ENCODE peak calls at places on chromosomes 11 and 22, in seven cellular contexts. B is Peyer's patch, G is breast epithelium, S is cardiac muscle cell, V is PC-3, Y is uterus, W is GM23338. O is an unnamed sample. For H3K4me1, the result is how much of the 10 kb centered on the place peaks cover.

GRCh38 chr22:35113341-35113740 is 47.4 kb downstream of the ISX start:
- DNase-seq in B (no peak), G (no peak), S (no peak), V (no peak), Y (no peak), W (no peak), O (no peak)

GRCh38 chr11:93895106-93895862 is 44.9 kb upstream of the VSTM5 start:
- DNase-seq in B (no peak), G (no peak), S (peak), V (peak), Y (no peak), W (peak), O (no peak)

GRCh38 chr11:87038235-87038960 is 664 bp downstream of the TMEM135 start:
- DNase-seq in B (no peak), G (no peak), S (no peak), V (peak), Y (no peak), W (no peak), O (no peak)

GRCh38 chr11:62402226-62402625 is 16.6 kb upstream of the SCGB1A1 start:
- DNase-seq in B (peak), G (peak), S (no peak), V (no peak), Y (peak), W (no peak), O (no peak)

GRCh38 chr11:107549253-107549953 is 16.1 kb downstream of the ALKBH8 start:
- DNase-seq in B (peak), G (no peak), S (peak), V (peak), Y (no peak), W (peak), O (no peak)

GRCh38 chr11:96155627-96156378 is 187.2 kb downstream of the MAML2 start:
- DNase-seq in B (peak), G (peak), S (peak), V (peak), Y (peak), W (peak), O (no peak)

GRCh38 chr22:44730034-44730433 is 22.3 kb upstream of the ARHGAP8 start:
- DNase-seq in B (no peak), G (no peak), S (no peak), V (no peak), Y (no peak), W (no peak), O (peak)

GRCh38 chr11:4539603-4540219 is 5.3 kb upstream of the OR52M1 start:
- DNase-seq in B (peak), G (no peak), S (peak), V (peak), Y (no peak), W (peak), O (no peak)

GRCh38 chr11:56916609-56917008 is 72.1 kb upstream of the OR5AK2 start:
- DNase-seq in B (no peak), G (no peak), S (no peak), V (no peak), Y (no peak), W (no peak), O (no peak)

GRCh38 chr22:17869285-17870096 is 95.2 kb upstream of the BID start:
- DNase-seq in B (peak), G (no peak), S (no peak), V (no peak), Y (no peak), W (no peak), O (no peak)

GRCh38 chr11:16584569-16584968 is 153.9 kb upstream of the C11orf58 start:
- DNase-seq in B (no peak), G (no peak), S (no peak), V (no peak), Y (no peak), W (no peak), O (no peak)
- H3K4me1 ChIP-seq in B (under half), G (under half), S (under half), V (under half), Y (under half), W (under half), O (under half)

GRCh38 chr11:27383645-27384044 is 20.6 kb upstream of the CCDC34 start:
- DNase-seq in B (no peak), G (no peak), S (no peak), V (no peak), Y (no peak), W (no peak), O (no peak)
- H3K4me1 ChIP-seq in B (under half), G (under half), S (under half), V (under half), Y (under half), W (under half), O (under half)

GRCh38 chr22:20542055-20542454 is 34.6 kb downstream of the MED15 start:
- DNase-seq in B (no peak), G (no peak), S (no peak), V (no peak), Y (no peak), W (no peak), O (no peak)
- H3K4me1 ChIP-seq in B (under half), G (under half), S (under half), V (under half), Y (under half), W (under half), O (under half)

DNA sequence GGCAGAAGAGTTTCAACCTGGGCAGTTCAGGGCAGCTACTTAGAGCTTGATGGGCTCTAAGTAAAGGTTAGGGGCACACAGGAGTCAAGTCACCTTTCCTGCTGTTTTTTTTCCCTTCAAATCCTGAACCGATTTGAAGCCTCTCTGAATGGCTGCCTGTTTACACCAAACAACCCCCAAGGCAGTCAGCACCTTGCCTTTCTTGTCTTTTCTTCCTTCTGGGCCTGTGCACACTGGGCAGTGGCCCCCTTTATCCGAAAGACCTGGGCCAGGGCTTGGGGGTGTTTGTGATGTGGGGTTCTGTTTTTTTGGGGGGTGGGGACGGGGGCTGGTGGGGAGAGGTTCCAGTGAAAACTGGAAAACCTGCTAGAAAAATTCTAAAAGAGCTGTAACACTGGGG is 4.3 kb downstream of the RSPH14 start:
- DNase-seq in B (no peak), G (no peak), S (no peak), V (no peak), Y (no peak), W (no peak), O (no peak)
- H3K4me1 ChIP-seq in B (under half), G (under half), S (under half), V (under half), Y (under half), W (under half), O (under half)

DNA sequence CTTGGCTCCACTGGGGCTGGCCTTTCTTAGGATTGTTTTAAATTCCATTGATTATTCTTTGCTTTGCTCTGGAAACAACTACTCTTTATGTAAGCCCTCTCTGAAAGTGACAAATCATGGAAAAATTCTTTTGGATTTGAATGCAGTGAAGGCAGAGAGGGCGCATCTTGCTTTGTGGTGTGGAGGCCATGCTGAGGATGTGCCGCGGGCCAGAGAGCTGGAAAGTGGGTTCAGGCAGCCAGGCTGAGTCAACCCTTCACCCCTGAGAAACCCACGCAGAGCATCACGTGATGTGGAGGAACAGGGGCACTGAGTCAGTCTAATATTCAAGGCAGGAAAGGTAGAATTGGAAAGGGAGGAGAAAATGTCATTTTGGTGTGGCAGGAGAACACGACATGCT is 62.4 kb upstream of the AMPD3 start:
- DNase-seq in B (no peak), G (no peak), S (no peak), V (no peak), Y (no peak), W (no peak), O (no peak)
- H3K4me1 ChIP-seq in B (under half), G (under half), S (under half), V (half or more), Y (under half), W (under half), O (under half)

GRCh38 chr11:118441770-118442169 is 5.5 kb downstream of the KMT2A start:
- DNase-seq in B (no peak), G (no peak), S (no peak), V (no peak), Y (no peak), W (no peak), O (no peak)

GRCh38 chr11:118439656-118440055 is 3.4 kb downstream of the KMT2A start:
- DNase-seq in B (no peak), G (no peak), S (no peak), V (no peak), Y (no peak), W (no peak), O (no peak)

GRCh38 chr11:118447423-118447822 is 11.1 kb downstream of the KMT2A start:
- DNase-seq in B (no peak), G (no peak), S (no peak), V (no peak), Y (no peak), W (no peak), O (no peak)

GRCh38 chr11:118442903-118443589 is 6.8 kb downstream of the KMT2A start:
- DNase-seq in B (no peak), G (no peak), S (no peak), V (no peak), Y (no peak), W (no peak), O (no peak)

GRCh38 chr11:118443590-118444218 is 7.4 kb downstream of the KMT2A start:
- DNase-seq in B (no peak), G (no peak), S (no peak), V (no peak), Y (no peak), W (no peak), O (no peak)
- H3K4me1 ChIP-seq in B (under half), G (under half), S (under half), V (under half), Y (under half), W (under half), O (under half)

GRCh38 chr11:114068327-114068726 is 8.8 kb downstream of the ZBTB16 start:
- DNase-seq in B (no peak), G (no peak), S (no peak), V (no peak), Y (no peak), W (no peak), O (no peak)
- H3K4me1 ChIP-seq in B (under half), G (under half), S (under half), V (under half), Y (under half), W (under half), O (under half)

DNA sequence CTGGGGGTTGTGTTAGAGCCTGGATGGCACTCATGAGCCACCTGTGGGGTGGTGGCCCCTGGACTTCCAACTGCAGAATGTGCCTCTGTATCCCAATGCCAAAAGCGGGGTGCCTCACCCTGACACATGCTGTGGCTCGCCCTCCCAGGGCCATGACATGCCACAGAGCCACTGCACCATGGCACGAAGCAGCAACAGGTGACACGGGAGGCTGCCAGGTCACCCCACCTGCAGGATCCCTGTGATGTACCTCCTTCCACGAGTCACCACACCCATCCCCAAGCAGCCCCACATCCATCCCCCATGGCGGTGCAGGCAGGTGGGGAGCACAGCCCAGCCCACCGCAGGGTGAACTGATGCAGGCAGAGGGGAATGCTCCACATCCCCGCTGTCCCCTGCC is 14.8 kb downstream of the NECTIN1 start:
- DNase-seq in B (no peak), G (no peak), S (no peak), V (no peak), Y (no peak), W (no peak), O (no peak)
- H3K4me1 ChIP-seq in B (under half), G (under half), S (under half), V (under half), Y (under half), W (under half), O (under half)

DNA sequence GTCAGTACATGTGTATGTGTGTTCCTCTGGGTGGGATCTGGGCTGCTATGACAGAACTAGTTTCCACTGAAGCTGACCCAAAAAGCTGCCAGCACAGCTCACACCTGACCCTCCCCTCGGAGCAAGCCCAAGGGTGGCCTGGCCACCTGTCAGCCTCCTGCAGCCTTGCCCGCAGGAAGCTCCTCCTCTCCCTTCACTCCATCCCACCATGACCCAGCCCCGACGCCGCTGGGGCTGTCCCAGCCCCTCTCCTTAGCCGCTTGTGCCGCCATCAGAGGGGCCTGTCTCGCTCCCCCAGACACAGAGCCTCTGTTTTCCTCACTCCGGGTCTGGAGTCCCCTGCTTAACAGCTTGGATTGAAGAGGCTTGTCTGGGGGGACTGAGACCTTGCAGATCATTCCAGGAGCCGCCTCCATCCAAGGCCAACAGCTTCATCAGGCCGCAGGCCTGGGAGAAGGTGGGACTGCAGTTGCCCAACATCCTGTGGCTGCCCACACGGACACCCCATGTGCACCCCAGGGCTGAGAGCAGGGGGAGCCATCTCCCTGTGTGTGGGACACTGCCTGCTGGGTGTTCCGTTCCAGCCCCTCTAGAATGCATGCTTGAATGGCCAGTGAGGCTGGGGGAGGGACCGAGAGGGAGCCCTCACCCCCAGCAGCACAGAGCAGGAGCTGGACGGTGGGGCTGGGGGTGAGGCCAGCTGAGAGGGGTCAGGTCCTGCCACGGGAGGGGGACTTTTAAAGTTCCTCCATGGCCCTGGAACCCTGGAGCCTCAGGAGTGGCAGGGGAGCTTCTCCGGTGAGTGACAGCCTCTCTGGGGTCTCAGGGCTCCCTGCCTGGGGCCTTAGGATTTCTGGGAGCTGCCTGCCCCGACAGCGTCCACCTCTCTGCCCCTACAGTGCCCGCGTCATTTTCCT is 696 bp downstream of the MRGPRF start:
- DNase-seq in B (no peak), G (no peak), S (peak), V (no peak), Y (peak), W (peak), O (peak)
- H3K4me1 ChIP-seq in B (under half), G (under half), S (half or more), V (under half), Y (under half), W (under half), O (under half)

O was measured in H1.